ENCODE peak calls at places on chromosomes 1 and 21, in ten cellular contexts. One of them, this sample, is unnamed.

GRCh38 chr21:32316363-32317215 is 17.9 kb downstream of the MRAP start:
- DNase-seq in LNCaP clone FGC: no peak
- DNase-seq in cardiac muscle cell: no peak
- DNase-seq in progenitor cell of endocrine pancreas: no peak
- DNase-seq in HCT116: no peak
- DNase-seq in NCI-H2081: no peak
- DNase-seq in activated CD4-positive, alpha-beta T cell treated with anti-CD3 and anti-CD28 coated beads, Interleukin-2, amount 10 ng/mL, durations not matched to agents 7 days and 5 days: no peak
- DNase-seq in NCI-H446: no peak
- DNase-seq in activated B cell treated with CpG ODN at 0.5 μM for 24 hours: no peak
- DNase-seq in activated CD4-positive, CD25-positive, alpha-beta regulatory T cell: no peak
- DNase-seq in this sample: no peak

GRCh38 chr21:43675871-43676270 is 16.5 kb downstream of the RRP1B start:
- DNase-seq in LNCaP clone FGC: no peak
- DNase-seq in cardiac muscle cell: no peak
- DNase-seq in progenitor cell of endocrine pancreas: no peak
- DNase-seq in HCT116: no peak
- DNase-seq in NCI-H2081: no peak
- DNase-seq in activated CD4-positive, alpha-beta T cell treated with anti-CD3 and anti-CD28 coated beads, Interleukin-2, amount 10 ng/mL, durations not matched to agents 7 days and 5 days: no peak
- DNase-seq in NCI-H446: no peak
- DNase-seq in activated B cell treated with CpG ODN at 0.5 μM for 24 hours: no peak
- DNase-seq in activated CD4-positive, CD25-positive, alpha-beta regulatory T cell: no peak
- DNase-seq in this sample: no peak

GRCh38 chr1:40922969-40923368 is 56.5 kb upstream of the CTPS1 start:
- DNase-seq in LNCaP clone FGC: no peak
- DNase-seq in cardiac muscle cell: no peak
- DNase-seq in progenitor cell of endocrine pancreas: no peak
- DNase-seq in HCT116: no peak
- DNase-seq in NCI-H2081: no peak
- DNase-seq in activated CD4-positive, alpha-beta T cell treated with anti-CD3 and anti-CD28 coated beads, Interleukin-2, amount 10 ng/mL, durations not matched to agents 7 days and 5 days: no peak
- DNase-seq in NCI-H446: no peak
- DNase-seq in activated B cell treated with CpG ODN at 0.5 μM for 24 hours: no peak
- DNase-seq in activated CD4-positive, CD25-positive, alpha-beta regulatory T cell: no peak
- DNase-seq in this sample: no peak

GRCh38 chr1:67773462-67773861 is 59.8 kb downstream of the GNG12 start:
- DNase-seq in LNCaP clone FGC: no peak
- DNase-seq in cardiac muscle cell: no peak
- DNase-seq in progenitor cell of endocrine pancreas: no peak
- DNase-seq in HCT116: no peak
- DNase-seq in NCI-H2081: no peak
- DNase-seq in activated CD4-positive, alpha-beta T cell treated with anti-CD3 and anti-CD28 coated beads, Interleukin-2, amount 10 ng/mL, durations not matched to agents 7 days and 5 days: no peak
- DNase-seq in NCI-H446: no peak
- DNase-seq in activated B cell treated with CpG ODN at 0.5 μM for 24 hours: no peak
- DNase-seq in activated CD4-positive, CD25-positive, alpha-beta regulatory T cell: no peak
- DNase-seq in this sample: no peak

GRCh38 chr1:113617438-113618141 is 141.7 kb downstream of the PHTF1 start:
- DNase-seq in LNCaP clone FGC: no peak
- DNase-seq in cardiac muscle cell: peak
- DNase-seq in progenitor cell of endocrine pancreas: no peak
- DNase-seq in HCT116: no peak
- DNase-seq in NCI-H2081: no peak
- DNase-seq in activated CD4-positive, alpha-beta T cell treated with anti-CD3 and anti-CD28 coated beads, Interleukin-2, amount 10 ng/mL, durations not matched to agents 7 days and 5 days: no peak
- DNase-seq in NCI-H446: no peak
- DNase-seq in activated B cell treated with CpG ODN at 0.5 μM for 24 hours: no peak
- DNase-seq in activated CD4-positive, CD25-positive, alpha-beta regulatory T cell: no peak
- DNase-seq in this sample: no peak

GRCh38 chr21:44519346-44520325 is 20.4 kb downstream of the KRTAP10-1 start:
- DNase-seq in LNCaP clone FGC: no peak
- DNase-seq in cardiac muscle cell: no peak
- DNase-seq in progenitor cell of endocrine pancreas: no peak
- DNase-seq in HCT116: no peak
- DNase-seq in NCI-H2081: no peak
- DNase-seq in activated CD4-positive, alpha-beta T cell treated with anti-CD3 and anti-CD28 coated beads, Interleukin-2, amount 10 ng/mL, durations not matched to agents 7 days and 5 days: no peak
- DNase-seq in NCI-H446: no peak
- DNase-seq in activated B cell treated with CpG ODN at 0.5 μM for 24 hours: no peak
- DNase-seq in activated CD4-positive, CD25-positive, alpha-beta regulatory T cell: no peak
- DNase-seq in this sample: no peak

GRCh38 chr1:4787551-4787950 is 133.1 kb downstream of the AJAP1 start:
- DNase-seq in LNCaP clone FGC: no peak
- DNase-seq in cardiac muscle cell: no peak
- DNase-seq in progenitor cell of endocrine pancreas: no peak
- DNase-seq in HCT116: no peak
- DNase-seq in NCI-H2081: no peak
- DNase-seq in activated CD4-positive, alpha-beta T cell treated with anti-CD3 and anti-CD28 coated beads, Interleukin-2, amount 10 ng/mL, durations not matched to agents 7 days and 5 days: no peak
- DNase-seq in NCI-H446: no peak
- DNase-seq in activated B cell treated with CpG ODN at 0.5 μM for 24 hours: no peak
- DNase-seq in activated CD4-positive, CD25-positive, alpha-beta regulatory T cell: no peak
- DNase-seq in this sample: no peak

GRCh38 chr1:198880818-198881597 is 242.2 kb downstream of the PTPRC start:
- DNase-seq in LNCaP clone FGC: no peak
- DNase-seq in cardiac muscle cell: peak
- DNase-seq in progenitor cell of endocrine pancreas: no peak
- DNase-seq in HCT116: peak
- DNase-seq in NCI-H2081: no peak
- DNase-seq in activated CD4-positive, alpha-beta T cell treated with anti-CD3 and anti-CD28 coated beads, Interleukin-2, amount 10 ng/mL, durations not matched to agents 7 days and 5 days: no peak
- DNase-seq in NCI-H446: peak
- DNase-seq in activated B cell treated with CpG ODN at 0.5 μM for 24 hours: no peak
- DNase-seq in activated CD4-positive, CD25-positive, alpha-beta regulatory T cell: no peak
- DNase-seq in this sample: no peak

GRCh38 chr1:47227370-47228232 is 4.4 kb downstream of the TAL1 start:
- DNase-seq in LNCaP clone FGC: no peak
- DNase-seq in cardiac muscle cell: no peak
- DNase-seq in progenitor cell of endocrine pancreas: no peak
- DNase-seq in HCT116: no peak
- DNase-seq in NCI-H2081: no peak
- DNase-seq in activated CD4-positive, alpha-beta T cell treated with anti-CD3 and anti-CD28 coated beads, Interleukin-2, amount 10 ng/mL, durations not matched to agents 7 days and 5 days: no peak
- DNase-seq in NCI-H446: no peak
- DNase-seq in activated B cell treated with CpG ODN at 0.5 μM for 24 hours: no peak
- DNase-seq in activated CD4-positive, CD25-positive, alpha-beta regulatory T cell: no peak
- DNase-seq in this sample: no peak

GRCh38 chr1:210730023-210730422 is 401.3 kb downstream of the HHAT start:
- DNase-seq in LNCaP clone FGC: no peak
- DNase-seq in cardiac muscle cell: no peak
- DNase-seq in progenitor cell of endocrine pancreas: no peak
- DNase-seq in HCT116: no peak
- DNase-seq in NCI-H2081: no peak
- DNase-seq in activated CD4-positive, alpha-beta T cell treated with anti-CD3 and anti-CD28 coated beads, Interleukin-2, amount 10 ng/mL, durations not matched to agents 7 days and 5 days: no peak
- DNase-seq in NCI-H446: no peak
- DNase-seq in activated B cell treated with CpG ODN at 0.5 μM for 24 hours: no peak
- DNase-seq in activated CD4-positive, CD25-positive, alpha-beta regulatory T cell: no peak
- DNase-seq in this sample: peak

GRCh38 chr21:14850394-14850793 is 214.4 kb downstream of the NRIP1 start:
- DNase-seq in LNCaP clone FGC: no peak
- DNase-seq in cardiac muscle cell: peak
- DNase-seq in progenitor cell of endocrine pancreas: no peak
- DNase-seq in HCT116: no peak
- DNase-seq in NCI-H2081: no peak
- DNase-seq in activated CD4-positive, alpha-beta T cell treated with anti-CD3 and anti-CD28 coated beads, Interleukin-2, amount 10 ng/mL, durations not matched to agents 7 days and 5 days: no peak
- DNase-seq in NCI-H446: no peak
- DNase-seq in activated B cell treated with CpG ODN at 0.5 μM for 24 hours: no peak
- DNase-seq in activated CD4-positive, CD25-positive, alpha-beta regulatory T cell: no peak
- DNase-seq in this sample: no peak

GRCh38 chr1:116775116-116775752 is 21.0 kb downstream of the CD2 start:
- DNase-seq in LNCaP clone FGC: no peak
- DNase-seq in cardiac muscle cell: no peak
- DNase-seq in progenitor cell of endocrine pancreas: no peak
- DNase-seq in HCT116: no peak
- DNase-seq in NCI-H2081: no peak
- DNase-seq in activated CD4-positive, alpha-beta T cell treated with anti-CD3 and anti-CD28 coated beads, Interleukin-2, amount 10 ng/mL, durations not matched to agents 7 days and 5 days: no peak
- DNase-seq in NCI-H446: no peak
- DNase-seq in activated B cell treated with CpG ODN at 0.5 μM for 24 hours: no peak
- DNase-seq in activated CD4-positive, CD25-positive, alpha-beta regulatory T cell: no peak
- DNase-seq in this sample: no peak

This sample was measured in SK-N-DZ.